ENCODE peak calls at places on chromosomes 5 and 9, in four cellular contexts. S, I, A and X are unnamed samples.

GRCh38 chr5:77709993-77710392 is 66.1 kb downstream of the TBCA start:
- DNase-seq in S (no peak), I (no peak), A (no peak), X (no peak)

GRCh38 chr5:124053340-124053739 is 541.4 kb downstream of the CSNK1G3 start:
- DNase-seq in S (peak), I (no peak), A (no peak), X (no peak)

GRCh38 chr9:120931278-120932085 is 4.9 kb upstream of the TRAF1 start:
- DNase-seq in S (peak), I (no peak), A (no peak), X (no peak)

GRCh38 chr5:180352116-180352975 is 790 bp downstream of the GFPT2 start:
- DNase-seq in S (peak), I (no peak), A (peak), X (no peak)

GRCh38 chr9:138049779-138050471 is 172.3 kb downstream of the CACNA1B start:
- DNase-seq in S (no peak), I (no peak), A (no peak), X (no peak)

GRCh38 chr5:142611154-142611553 is 74.7 kb downstream of the FGF1 start:
- DNase-seq in S (peak), I (peak), A (peak), X (peak)

GRCh38 chr5:95406426-95407093 is 15.4 kb downstream of the FAM81B start:
- DNase-seq in S (no peak), I (no peak), A (no peak), X (no peak)

GRCh38 chr5:13553896-13554295 is 390.6 kb downstream of the DNAH5 start:
- DNase-seq in S (no peak), I (peak), A (no peak), X (no peak)

GRCh38 chr5:132019337-132019736 is 7.9 kb upstream of the ACSL6 start:
- DNase-seq in S (no peak), I (no peak), A (no peak), X (no peak)

GRCh38 chr5:38479315-38479904 is 77.0 kb downstream of the LIFR start:
- DNase-seq in S (no peak), I (no peak), A (no peak), X (no peak)

GRCh38 chr9:136854113-136854841 is 2.1 kb downstream of the MAMDC4 start:
- DNase-seq in S (no peak), I (no peak), A (peak), X (no peak)

GRCh38 chr9:104279535-104280215 is 185.6 kb downstream of the SMC2 start:
- DNase-seq in S (no peak), I (no peak), A (no peak), X (no peak)

GRCh38 chr5:132260714-132261615 is 3.5 kb downstream of the PDLIM4 start:
- DNase-seq in S (peak), I (no peak), A (peak), X (no peak)

GRCh38 chr5:143201589-143201988 is 201.9 kb downstream of the NR3C1 start:
- DNase-seq in S (peak), I (no peak), A (no peak), X (no peak)

GRCh38 chr5:31343946-31344345 is 150.5 kb downstream of the CDH6 start:
- DNase-seq in S (no peak), I (no peak), A (no peak), X (no peak)

GRCh38 chr5:95221234-95221633 is 63.7 kb downstream of the MCTP1 start:
- DNase-seq in S (no peak), I (no peak), A (no peak), X (no peak)

GRCh38 chr5:139975942-139976341 is 67.2 kb downstream of the NRG2 start:
- DNase-seq in S (no peak), I (no peak), A (no peak), X (no peak)

GRCh38 chr5:74205745-74206570 is 434.6 kb downstream of the ENC1 start:
- DNase-seq in S (no peak), I (no peak), A (no peak), X (no peak)

GRCh38 chr5:36694351-36694750 is 87.9 kb downstream of the SLC1A3 start:
- DNase-seq in S (no peak), I (no peak), A (no peak), X (no peak)

GRCh38 chr9:103798620-103799019 is 295.5 kb upstream of the SMC2 start:
- DNase-seq in S (no peak), I (peak), A (no peak), X (no peak)

GRCh38 chr5:178057839-178058238 is 55.5 kb upstream of the N4BP3 start:
- DNase-seq in S (no peak), I (no peak), A (no peak), X (no peak)

GRCh38 chr5:150196986-150197385 is 7.1 kb downstream of the SLC6A7 start:
- DNase-seq in S (no peak), I (no peak), A (no peak), X (no peak)

GRCh38 chr5:140806834-140807775 is at the start of gene PCDHA4:
- DNase-seq in S (peak), I (peak), A (peak), X (no peak)

GRCh38 chr5:133397986-133398645 is 214.2 kb downstream of the FSTL4 start:
- DNase-seq in S (no peak), I (no peak), A (no peak), X (no peak)

GRCh38 chr5:133398646-133399081 is 213.7 kb downstream of the FSTL4 start:
- DNase-seq in S (no peak), I (no peak), A (no peak), X (no peak)

GRCh38 chr5:133396187-133396621 is 216.1 kb downstream of the FSTL4 start:
- DNase-seq in S (no peak), I (no peak), A (no peak), X (no peak)

GRCh38 chr5:133397432-133397831 is 214.9 kb downstream of the FSTL4 start:
- DNase-seq in S (no peak), I (no peak), A (no peak), X (no peak)

DNA sequence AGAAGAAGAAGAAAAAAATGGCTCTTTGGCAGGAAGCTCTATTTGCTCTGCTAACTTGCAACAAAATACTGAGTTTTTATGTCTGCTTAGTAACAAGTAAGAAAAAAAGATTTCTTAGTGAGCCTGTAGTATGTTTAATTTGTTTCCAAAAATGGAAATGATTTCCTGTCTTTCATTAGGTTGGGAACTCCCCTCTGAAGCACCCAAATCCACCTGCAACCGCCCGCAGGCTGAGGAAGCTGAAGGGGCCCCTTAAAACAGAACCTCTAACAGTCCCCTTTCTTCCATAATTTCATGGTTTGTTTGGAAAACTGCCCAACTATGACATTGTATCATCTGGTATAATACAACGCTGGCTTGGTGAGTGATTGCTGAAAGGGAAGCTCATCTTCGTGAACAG is 215.6 kb downstream of the FSTL4 start:
- DNase-seq in S (no peak), I (no peak), A (no peak), X (no peak)
- H3K27ac ChIP-seq in S (no peak), I (no peak), A (no peak), X (no peak)

DNA sequence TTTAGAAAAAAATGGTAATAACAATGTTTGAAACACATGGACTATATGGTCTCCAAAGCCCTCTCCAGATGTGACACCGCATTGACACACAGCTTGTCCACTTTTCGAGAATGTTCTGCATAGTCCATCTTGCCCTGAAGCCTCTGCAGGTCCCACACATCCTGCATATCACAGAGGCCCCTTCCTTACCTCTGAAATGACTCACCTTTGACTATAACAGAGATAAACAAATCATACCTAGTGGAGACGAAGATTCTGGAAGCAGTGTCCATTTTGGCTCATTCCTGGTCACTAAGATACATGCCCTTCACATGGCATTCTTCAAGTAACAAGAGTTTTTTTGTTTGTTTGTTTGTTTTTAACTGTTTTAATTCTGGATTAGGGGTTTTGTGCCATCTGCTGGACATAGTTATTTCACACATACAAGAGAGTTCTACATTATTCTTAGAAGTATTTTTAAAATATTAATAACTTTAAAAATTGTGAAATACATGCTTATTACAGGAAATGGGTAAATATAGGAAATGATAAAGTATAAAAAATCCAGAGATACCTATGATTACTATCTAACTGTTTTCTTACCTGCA is 5.1 kb downstream of the ARL14EPL start:
- DNase-seq in S (no peak), I (peak), A (no peak), X (no peak)
- H3K27ac ChIP-seq in S (no peak), I (no peak), A (no peak), X (no peak)

GRCh38 chr9:6855860-6856259 is 98.1 kb downstream of the KDM4C start:
- DNase-seq in S (no peak), I (peak), A (no peak), X (no peak)

GRCh38 chr9:6852243-6852963 is 94.6 kb downstream of the KDM4C start:
- DNase-seq in S (no peak), I (peak), A (no peak), X (no peak)
- H3K27ac ChIP-seq in S (no peak), I (peak), A (no peak), X (no peak)

GRCh38 chr5:136127560-136127959 is 5.1 kb upstream of the SMAD5 start:
- DNase-seq in S (no peak), I (no peak), A (no peak), X (no peak)
- H3K27ac ChIP-seq in S (no peak), I (no peak), A (no peak), X (no peak)

DNA sequence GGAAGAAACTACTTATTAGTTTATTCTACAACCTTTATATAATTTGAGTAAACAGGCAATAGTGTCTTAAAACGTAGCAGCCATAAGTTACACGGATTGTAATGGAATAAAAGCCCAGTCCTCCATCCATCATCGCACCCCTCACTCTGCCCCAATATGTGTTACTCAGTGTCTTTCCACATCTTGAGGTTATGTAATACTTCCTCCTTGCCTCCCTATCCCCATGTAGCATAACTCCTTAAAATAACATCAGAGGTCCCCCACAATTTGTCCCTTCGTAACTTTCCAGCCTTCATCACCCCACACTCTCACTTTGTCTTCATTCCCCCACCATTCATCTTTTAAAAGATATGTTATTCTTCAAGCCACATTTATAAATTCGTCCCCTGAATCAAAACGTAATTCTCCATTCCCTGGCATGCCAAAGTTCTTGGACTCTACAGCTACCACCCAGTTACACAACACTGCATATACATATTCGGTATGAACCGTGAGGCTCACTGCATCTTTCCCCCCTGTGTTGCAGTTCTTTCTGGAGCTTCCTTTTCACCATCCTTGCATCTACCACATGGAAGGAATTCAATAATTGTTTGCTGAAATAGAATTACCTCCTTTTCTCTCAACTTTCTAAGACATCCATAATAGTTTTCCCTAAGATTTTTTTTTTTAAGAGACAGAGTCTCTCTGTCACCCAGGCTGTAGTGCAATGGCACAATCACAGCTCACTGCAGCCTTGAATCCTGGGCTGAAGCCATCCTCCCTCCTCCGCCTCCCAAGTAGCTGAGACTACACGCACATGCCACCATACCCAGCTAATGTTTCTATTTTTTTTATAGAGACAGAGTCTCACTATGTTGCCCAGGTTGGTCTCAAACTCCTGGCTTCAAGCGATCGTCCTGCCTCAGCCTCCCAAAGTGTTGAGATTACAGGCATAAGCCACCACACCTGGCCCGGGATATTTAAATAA is 3.4 kb downstream of the LPAR1 start:
- DNase-seq in S (no peak), I (no peak), A (no peak), X (peak)
- H3K27ac ChIP-seq in S (no peak), I (peak), A (no peak), X (peak)

DNA sequence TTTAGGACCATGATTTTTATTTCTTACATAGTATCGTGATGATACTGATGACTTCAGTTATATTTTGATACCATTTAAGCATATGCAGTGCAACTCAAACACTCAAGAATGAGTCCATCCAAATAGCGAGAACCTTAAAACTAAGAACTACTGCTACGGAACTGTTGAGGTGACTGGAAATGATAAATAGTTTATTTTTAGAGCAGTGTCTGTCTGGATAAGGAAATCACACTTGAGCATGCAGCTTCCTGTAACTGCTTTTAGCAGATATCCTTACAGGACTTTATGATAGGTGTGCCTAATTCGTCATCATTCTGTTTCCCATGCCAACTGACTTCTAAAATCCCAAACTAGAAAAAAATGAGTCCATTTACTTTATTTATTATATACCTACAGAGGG is 85.5 kb downstream of the ADGRV1 start:
- DNase-seq in S (no peak), I (no peak), A (no peak), X (no peak)
- H3K27ac ChIP-seq in S (no peak), I (no peak), A (no peak), X (no peak)

DNA sequence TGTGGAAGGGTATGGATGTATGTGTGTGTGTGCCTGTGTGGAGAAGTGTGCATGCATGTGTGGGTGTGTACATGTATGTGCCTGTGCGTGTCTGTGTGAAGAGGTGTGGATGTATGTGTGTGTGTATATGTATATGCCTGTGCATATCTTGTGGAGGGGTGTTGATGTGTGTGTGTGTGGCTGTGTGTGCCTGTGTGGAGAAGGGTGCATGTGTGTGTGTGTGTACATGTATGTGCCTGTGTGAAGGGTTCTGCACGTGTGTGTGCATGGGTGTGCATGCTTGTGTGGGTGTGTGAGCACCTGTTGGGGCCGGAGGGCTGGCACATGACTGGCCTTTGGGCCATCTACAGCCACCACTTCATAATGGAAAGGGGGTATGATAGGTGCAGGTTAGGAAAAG is 291.4 kb downstream of the IRX2 start:
- DNase-seq in S (no peak), I (no peak), A (no peak), X (no peak)
- H3K27ac ChIP-seq in S (no peak), I (no peak), A (no peak), X (no peak)

GRCh38 chr5:41404757-41405156 is 105.6 kb downstream of the PLCXD3 start:
- DNase-seq in S (no peak), I (no peak), A (no peak), X (no peak)

GRCh38 chr5:41403846-41404245 is 106.6 kb downstream of the PLCXD3 start:
- DNase-seq in S (no peak), I (no peak), A (no peak), X (no peak)

GRCh38 chr5:41408676-41409443 is 101.5 kb downstream of the PLCXD3 start:
- DNase-seq in S (peak), I (no peak), A (no peak), X (no peak)

GRCh38 chr5:41406424-41406823 is 104.0 kb downstream of the PLCXD3 start:
- DNase-seq in S (no peak), I (peak), A (no peak), X (no peak)

GRCh38 chr5:41406944-41407343 is 103.5 kb downstream of the PLCXD3 start:
- DNase-seq in S (no peak), I (peak), A (no peak), X (no peak)
- H3K27ac ChIP-seq in S (no peak), I (peak), A (no peak), X (no peak)

GRCh38 chr5:135373747-135374515 is 25.1 kb downstream of the MACROH2A1 start:
- DNase-seq in S (no peak), I (no peak), A (no peak), X (no peak)
- H3K27ac ChIP-seq in S (no peak), I (no peak), A (no peak), X (no peak)